ENCODE peak calls at places on chromosome 10, in six cellular contexts. A, Y, J, S, H and F are unnamed samples.

GRCh38 chr10:102117391-102118159 is 2.6 kb downstream of the LDB1 start:
- DNase-seq in H (peak; percentile 80), Y (peak; percentile 42), A (peak; percentile 87), S (peak; percentile 38), J (peak; percentile 94), F (peak; percentile 88)

GRCh38 chr10:422675-423074 is 266.8 kb downstream of the DIP2C start:
- DNase-seq in S (no peak), H (no peak), A (no peak), J (no peak), Y (no peak), F (no peak)

GRCh38 chr10:129521161-129522025 is 54.4 kb downstream of the MGMT start:
- DNase-seq in S (no peak), J (no peak), A (no peak), Y (no peak), H (no peak), F (no peak)

GRCh38 chr10:92111336-92111939 is 179.4 kb downstream of the CPEB3 start:
- DNase-seq in A (no peak), S (no peak), J (no peak), Y (no peak), H (no peak), F (no peak)

GRCh38 chr10:132916956-132917666 is 25.3 kb downstream of the CFAP46 start:
- DNase-seq in A (no peak), Y (no peak), J (no peak), H (no peak), S (no peak), F (no peak)

GRCh38 chr10:810351-810846 is 120.9 kb upstream of the DIP2C start:
- DNase-seq in J (peak; percentile 67), S (peak; percentile 68), A (peak; percentile 43), Y (peak; percentile 41), H (no peak), F (no peak)

GRCh38 chr10:112209534-112210200 is 26.1 kb upstream of the GPAM start:
- DNase-seq in Y (no peak), J (no peak), H (peak; percentile 42), S (no peak), A (peak; percentile 62), F (peak; percentile 25)

GRCh38 chr10:97153276-97153850 is 32.4 kb downstream of the SLIT1 start:
- DNase-seq in J (no peak), S (no peak), H (no peak), A (no peak), Y (no peak), F (no peak)